ENCODE peak calls at places on chromosomes 7 and 10, in nine cellular contexts. One of them, this sample, is unnamed.

GRCh38 chr7:130712416-130712815 is 21.6 kb downstream of the KLF14 start:
- DNase-seq in Calu3: no peak
- DNase-seq in T-cell: no peak
- DNase-seq in NCI-H82: no peak
- DNase-seq in non-pigmented ciliary epithelial cell: no peak
- DNase-seq in GM20000: no peak
- DNase-seq in stimulated activated CD4-positive, alpha-beta T cell treated with anti-CD3 and anti-CD28 coated beads, Interleukin-2, amount 100 ng/mL, for 48 hours: no peak
- DNase-seq in DMS79 treated with DMSO at 0.1 percent for 48 hours: no peak
- DNase-seq in uterus: no peak
- DNase-seq in this sample: no peak

GRCh38 chr10:81018898-81019890 is 481.5 kb downstream of the SH2D4B start:
- DNase-seq in GM20000: peak; percentile 33
- DNase-seq in Calu3: peak; percentile 52
- DNase-seq in uterus: no peak
- DNase-seq in T-cell: no peak
- DNase-seq in stimulated activated CD4-positive, alpha-beta T cell treated with anti-CD3 and anti-CD28 coated beads, Interleukin-2, amount 100 ng/mL, for 48 hours: no peak
- DNase-seq in DMS79 treated with DMSO at 0.1 percent for 48 hours: no peak
- DNase-seq in NCI-H82: peak; percentile 81
- DNase-seq in non-pigmented ciliary epithelial cell: peak; percentile 11
- DNase-seq in this sample: peak; percentile 33

GRCh38 chr10:80699602-80700039 is 161.9 kb downstream of the SH2D4B start:
- DNase-seq in uterus: peak; percentile 55
- DNase-seq in GM20000: peak; percentile 71
- DNase-seq in DMS79 treated with DMSO at 0.1 percent for 48 hours: peak; percentile 15
- DNase-seq in Calu3: peak; percentile 90
- DNase-seq in stimulated activated CD4-positive, alpha-beta T cell treated with anti-CD3 and anti-CD28 coated beads, Interleukin-2, amount 100 ng/mL, for 48 hours: peak; percentile 80
- DNase-seq in non-pigmented ciliary epithelial cell: peak; percentile 13
- DNase-seq in NCI-H82: peak; percentile 90
- DNase-seq in T-cell: peak; percentile 14
- DNase-seq in this sample: peak; percentile 82

GRCh38 chr10:13765641-13766341 is 179.0 kb downstream of the PRPF18 start:
- DNase-seq in T-cell: no peak
- DNase-seq in uterus: no peak
- DNase-seq in Calu3: peak; percentile 57
- DNase-seq in DMS79 treated with DMSO at 0.1 percent for 48 hours: no peak
- DNase-seq in stimulated activated CD4-positive, alpha-beta T cell treated with anti-CD3 and anti-CD28 coated beads, Interleukin-2, amount 100 ng/mL, for 48 hours: no peak
- DNase-seq in GM20000: no peak
- DNase-seq in non-pigmented ciliary epithelial cell: no peak
- DNase-seq in NCI-H82: no peak
- DNase-seq in this sample: no peak

GRCh38 chr10:35058686-35059085 is 31.5 kb downstream of the CUL2 start:
- DNase-seq in DMS79 treated with DMSO at 0.1 percent for 48 hours: no peak
- DNase-seq in NCI-H82: no peak
- DNase-seq in uterus: no peak
- DNase-seq in stimulated activated CD4-positive, alpha-beta T cell treated with anti-CD3 and anti-CD28 coated beads, Interleukin-2, amount 100 ng/mL, for 48 hours: no peak
- DNase-seq in T-cell: no peak
- DNase-seq in Calu3: no peak
- DNase-seq in GM20000: no peak
- DNase-seq in non-pigmented ciliary epithelial cell: no peak
- DNase-seq in this sample: no peak

GRCh38 chr7:102080003-102080361 is 206.7 kb upstream of the SH2B2 start:
- DNase-seq in GM20000: no peak
- DNase-seq in non-pigmented ciliary epithelial cell: no peak
- DNase-seq in DMS79 treated with DMSO at 0.1 percent for 48 hours: no peak
- DNase-seq in NCI-H82: no peak
- DNase-seq in Calu3: no peak
- DNase-seq in stimulated activated CD4-positive, alpha-beta T cell treated with anti-CD3 and anti-CD28 coated beads, Interleukin-2, amount 100 ng/mL, for 48 hours: no peak
- DNase-seq in T-cell: no peak
- DNase-seq in uterus: no peak
- DNase-seq in this sample: no peak

GRCh38 chr10:5776881-5777197 is 36.4 kb downstream of the GDI2 start:
- DNase-seq in DMS79 treated with DMSO at 0.1 percent for 48 hours: no peak
- DNase-seq in GM20000: no peak
- DNase-seq in stimulated activated CD4-positive, alpha-beta T cell treated with anti-CD3 and anti-CD28 coated beads, Interleukin-2, amount 100 ng/mL, for 48 hours: no peak
- DNase-seq in uterus: no peak
- DNase-seq in non-pigmented ciliary epithelial cell: no peak
- DNase-seq in Calu3: no peak
- DNase-seq in T-cell: no peak
- DNase-seq in NCI-H82: no peak
- DNase-seq in this sample: no peak

GRCh38 chr10:69042838-69043237 is 45.1 kb upstream of the SRGN start:
- DNase-seq in GM20000: no peak
- DNase-seq in DMS79 treated with DMSO at 0.1 percent for 48 hours: no peak
- DNase-seq in non-pigmented ciliary epithelial cell: no peak
- DNase-seq in uterus: no peak
- DNase-seq in stimulated activated CD4-positive, alpha-beta T cell treated with anti-CD3 and anti-CD28 coated beads, Interleukin-2, amount 100 ng/mL, for 48 hours: no peak
- DNase-seq in NCI-H82: no peak
- DNase-seq in Calu3: no peak
- DNase-seq in T-cell: no peak
- DNase-seq in this sample: no peak

GRCh38 chr10:6382081-6382480 is 179.3 kb downstream of the PFKFB3 start:
- DNase-seq in DMS79 treated with DMSO at 0.1 percent for 48 hours: no peak
- DNase-seq in NCI-H82: no peak
- DNase-seq in Calu3: no peak
- DNase-seq in GM20000: peak; percentile 40
- DNase-seq in stimulated activated CD4-positive, alpha-beta T cell treated with anti-CD3 and anti-CD28 coated beads, Interleukin-2, amount 100 ng/mL, for 48 hours: no peak
- DNase-seq in T-cell: no peak
- DNase-seq in uterus: no peak
- DNase-seq in non-pigmented ciliary epithelial cell: no peak
- DNase-seq in this sample: peak; percentile 57

GRCh38 chr7:130903358-130903974 is 169.5 kb upstream of the KLF14 start:
- DNase-seq in GM20000: no peak
- DNase-seq in Calu3: no peak
- DNase-seq in uterus: no peak
- DNase-seq in NCI-H82: no peak
- DNase-seq in stimulated activated CD4-positive, alpha-beta T cell treated with anti-CD3 and anti-CD28 coated beads, Interleukin-2, amount 100 ng/mL, for 48 hours: no peak
- DNase-seq in DMS79 treated with DMSO at 0.1 percent for 48 hours: no peak
- DNase-seq in T-cell: no peak
- DNase-seq in non-pigmented ciliary epithelial cell: peak; percentile 95
- DNase-seq in this sample: no peak

GRCh38 chr10:102579206-102579790 is 65.0 kb upstream of the TRIM8 start:
- DNase-seq in Calu3: no peak
- DNase-seq in T-cell: no peak
- DNase-seq in stimulated activated CD4-positive, alpha-beta T cell treated with anti-CD3 and anti-CD28 coated beads, Interleukin-2, amount 100 ng/mL, for 48 hours: no peak
- DNase-seq in DMS79 treated with DMSO at 0.1 percent for 48 hours: no peak
- DNase-seq in non-pigmented ciliary epithelial cell: no peak
- DNase-seq in uterus: no peak
- DNase-seq in GM20000: no peak
- DNase-seq in NCI-H82: no peak
- DNase-seq in this sample: no peak

GRCh38 chr10:15325243-15326002 is 45.7 kb downstream of the FAM171A1 start:
- DNase-seq in GM20000: no peak
- DNase-seq in non-pigmented ciliary epithelial cell: peak; percentile 48
- DNase-seq in T-cell: no peak
- DNase-seq in uterus: peak; percentile 33
- DNase-seq in DMS79 treated with DMSO at 0.1 percent for 48 hours: no peak
- DNase-seq in NCI-H82: no peak
- DNase-seq in Calu3: no peak
- DNase-seq in stimulated activated CD4-positive, alpha-beta T cell treated with anti-CD3 and anti-CD28 coated beads, Interleukin-2, amount 100 ng/mL, for 48 hours: no peak
- DNase-seq in this sample: no peak

GRCh38 chr10:70461397-70462348 is 16.9 kb upstream of the PALD1 start:
- DNase-seq in GM20000: peak; percentile 86
- DNase-seq in T-cell: no peak
- DNase-seq in stimulated activated CD4-positive, alpha-beta T cell treated with anti-CD3 and anti-CD28 coated beads, Interleukin-2, amount 100 ng/mL, for 48 hours: peak; percentile 40
- DNase-seq in non-pigmented ciliary epithelial cell: no peak
- DNase-seq in NCI-H82: peak; percentile 70
- DNase-seq in uterus: peak; percentile 42
- DNase-seq in DMS79 treated with DMSO at 0.1 percent for 48 hours: peak; percentile 13
- DNase-seq in Calu3: peak; percentile 68
- DNase-seq in this sample: peak; percentile 84

GRCh38 chr7:106793015-106793651 is 71.9 kb upstream of the PIK3CG start:
- DNase-seq in T-cell: no peak
- DNase-seq in non-pigmented ciliary epithelial cell: no peak
- DNase-seq in DMS79 treated with DMSO at 0.1 percent for 48 hours: peak; percentile 49
- DNase-seq in uterus: no peak
- DNase-seq in stimulated activated CD4-positive, alpha-beta T cell treated with anti-CD3 and anti-CD28 coated beads, Interleukin-2, amount 100 ng/mL, for 48 hours: peak; percentile 37
- DNase-seq in Calu3: peak; percentile 53
- DNase-seq in NCI-H82: peak; percentile 29
- DNase-seq in GM20000: peak; percentile 41
- DNase-seq in this sample: peak; percentile 44

GRCh38 chr10:42952358-42952757 is 124.5 kb upstream of the RET start:
- DNase-seq in NCI-H82: peak; percentile 30
- DNase-seq in uterus: no peak
- DNase-seq in T-cell: no peak
- DNase-seq in stimulated activated CD4-positive, alpha-beta T cell treated with anti-CD3 and anti-CD28 coated beads, Interleukin-2, amount 100 ng/mL, for 48 hours: no peak
- DNase-seq in DMS79 treated with DMSO at 0.1 percent for 48 hours: no peak
- DNase-seq in GM20000: no peak
- DNase-seq in non-pigmented ciliary epithelial cell: no peak
- DNase-seq in Calu3: peak; percentile 62
- DNase-seq in this sample: no peak

GRCh38 chr7:155764432-155764798 is 47.8 kb downstream of the SHH start:
- DNase-seq in non-pigmented ciliary epithelial cell: no peak
- DNase-seq in T-cell: peak; percentile 25
- DNase-seq in GM20000: peak; percentile 45
- DNase-seq in DMS79 treated with DMSO at 0.1 percent for 48 hours: no peak
- DNase-seq in NCI-H82: no peak
- DNase-seq in Calu3: no peak
- DNase-seq in stimulated activated CD4-positive, alpha-beta T cell treated with anti-CD3 and anti-CD28 coated beads, Interleukin-2, amount 100 ng/mL, for 48 hours: peak; percentile 32
- DNase-seq in uterus: no peak
- DNase-seq in this sample: peak; percentile 46

GRCh38 chr10:87750001-87750651 is 67.9 kb downstream of the ATAD1 start:
- DNase-seq in GM20000: no peak
- DNase-seq in non-pigmented ciliary epithelial cell: no peak
- DNase-seq in Calu3: no peak
- DNase-seq in NCI-H82: peak; percentile 4
- DNase-seq in uterus: peak; percentile 22
- DNase-seq in stimulated activated CD4-positive, alpha-beta T cell treated with anti-CD3 and anti-CD28 coated beads, Interleukin-2, amount 100 ng/mL, for 48 hours: no peak
- DNase-seq in T-cell: no peak
- DNase-seq in DMS79 treated with DMSO at 0.1 percent for 48 hours: no peak
- DNase-seq in this sample: no peak

GRCh38 chr7:50543776-50544442 is 21.3 kb downstream of the DDC start:
- DNase-seq in GM20000: no peak
- DNase-seq in NCI-H82: no peak
- DNase-seq in DMS79 treated with DMSO at 0.1 percent for 48 hours: no peak
- DNase-seq in uterus: no peak
- DNase-seq in stimulated activated CD4-positive, alpha-beta T cell treated with anti-CD3 and anti-CD28 coated beads, Interleukin-2, amount 100 ng/mL, for 48 hours: no peak
- DNase-seq in T-cell: no peak
- DNase-seq in Calu3: no peak
- DNase-seq in non-pigmented ciliary epithelial cell: no peak
- DNase-seq in this sample: no peak

GRCh38 chr7:123749537-123749857 is 694 bp upstream of the WASL start:
- DNase-seq in non-pigmented ciliary epithelial cell: no peak
- DNase-seq in T-cell: no peak
- DNase-seq in NCI-H82: no peak
- DNase-seq in stimulated activated CD4-positive, alpha-beta T cell treated with anti-CD3 and anti-CD28 coated beads, Interleukin-2, amount 100 ng/mL, for 48 hours: peak; percentile 17
- DNase-seq in GM20000: peak; percentile 52
- DNase-seq in Calu3: no peak
- DNase-seq in uterus: no peak
- DNase-seq in DMS79 treated with DMSO at 0.1 percent for 48 hours: no peak
- DNase-seq in this sample: no peak

GRCh38 chr7:55351263-55351662 is 13.9 kb upstream of the LANCL2 start:
- DNase-seq in uterus: no peak
- DNase-seq in Calu3: no peak
- DNase-seq in GM20000: no peak
- DNase-seq in DMS79 treated with DMSO at 0.1 percent for 48 hours: no peak
- DNase-seq in T-cell: no peak
- DNase-seq in NCI-H82: no peak
- DNase-seq in non-pigmented ciliary epithelial cell: no peak
- DNase-seq in stimulated activated CD4-positive, alpha-beta T cell treated with anti-CD3 and anti-CD28 coated beads, Interleukin-2, amount 100 ng/mL, for 48 hours: no peak
- DNase-seq in this sample: no peak

GRCh38 chr7:99409814-99410213 is 1.0 kb downstream of the BUD31 start:
- DNase-seq in NCI-H82: no peak
- DNase-seq in uterus: no peak
- DNase-seq in GM20000: no peak
- DNase-seq in DMS79 treated with DMSO at 0.1 percent for 48 hours: no peak
- DNase-seq in non-pigmented ciliary epithelial cell: no peak
- DNase-seq in stimulated activated CD4-positive, alpha-beta T cell treated with anti-CD3 and anti-CD28 coated beads, Interleukin-2, amount 100 ng/mL, for 48 hours: no peak
- DNase-seq in Calu3: no peak
- DNase-seq in T-cell: no peak
- DNase-seq in this sample: no peak

GRCh38 chr10:18540195-18540594 is 111.2 kb downstream of the NSUN6 start:
- DNase-seq in NCI-H82: no peak
- DNase-seq in non-pigmented ciliary epithelial cell: no peak
- DNase-seq in Calu3: no peak
- DNase-seq in T-cell: no peak
- DNase-seq in GM20000: no peak
- DNase-seq in uterus: no peak
- DNase-seq in DMS79 treated with DMSO at 0.1 percent for 48 hours: no peak
- DNase-seq in stimulated activated CD4-positive, alpha-beta T cell treated with anti-CD3 and anti-CD28 coated beads, Interleukin-2, amount 100 ng/mL, for 48 hours: no peak
- DNase-seq in this sample: peak; percentile 1

GRCh38 chr7:79495544-79496272 is 42.2 kb upstream of the MAGI2 start:
- DNase-seq in Calu3: no peak
- DNase-seq in T-cell: no peak
- DNase-seq in DMS79 treated with DMSO at 0.1 percent for 48 hours: no peak
- DNase-seq in NCI-H82: no peak
- DNase-seq in non-pigmented ciliary epithelial cell: peak; percentile 75
- DNase-seq in GM20000: no peak
- DNase-seq in stimulated activated CD4-positive, alpha-beta T cell treated with anti-CD3 and anti-CD28 coated beads, Interleukin-2, amount 100 ng/mL, for 48 hours: no peak
- DNase-seq in uterus: no peak
- DNase-seq in this sample: no peak

GRCh38 chr7:84529480-84530205 is 335.1 kb upstream of the SEMA3A start:
- DNase-seq in Calu3: peak; percentile 35
- DNase-seq in GM20000: no peak
- DNase-seq in DMS79 treated with DMSO at 0.1 percent for 48 hours: peak; percentile 25
- DNase-seq in T-cell: no peak
- DNase-seq in non-pigmented ciliary epithelial cell: peak; percentile 65
- DNase-seq in NCI-H82: no peak
- DNase-seq in uterus: no peak
- DNase-seq in stimulated activated CD4-positive, alpha-beta T cell treated with anti-CD3 and anti-CD28 coated beads, Interleukin-2, amount 100 ng/mL, for 48 hours: no peak
- DNase-seq in this sample: no peak

GRCh38 chr7:144473908-144474307 is 70.4 kb upstream of the NOBOX start:
- DNase-seq in Calu3: no peak
- DNase-seq in T-cell: no peak
- DNase-seq in non-pigmented ciliary epithelial cell: no peak
- DNase-seq in GM20000: no peak
- DNase-seq in uterus: no peak
- DNase-seq in NCI-H82: no peak
- DNase-seq in stimulated activated CD4-positive, alpha-beta T cell treated with anti-CD3 and anti-CD28 coated beads, Interleukin-2, amount 100 ng/mL, for 48 hours: no peak
- DNase-seq in DMS79 treated with DMSO at 0.1 percent for 48 hours: no peak
- DNase-seq in this sample: no peak

GRCh38 chr7:155997431-155998327 is 185.4 kb upstream of the SHH start:
- DNase-seq in DMS79 treated with DMSO at 0.1 percent for 48 hours: no peak
- DNase-seq in NCI-H82: no peak
- DNase-seq in stimulated activated CD4-positive, alpha-beta T cell treated with anti-CD3 and anti-CD28 coated beads, Interleukin-2, amount 100 ng/mL, for 48 hours: no peak
- DNase-seq in GM20000: no peak
- DNase-seq in T-cell: no peak
- DNase-seq in non-pigmented ciliary epithelial cell: no peak
- DNase-seq in uterus: no peak
- DNase-seq in Calu3: no peak
- DNase-seq in this sample: no peak

GRCh38 chr7:2993868-2994267 is 49.8 kb downstream of the CARD11 start:
- DNase-seq in GM20000: no peak
- DNase-seq in uterus: no peak
- DNase-seq in T-cell: no peak
- DNase-seq in Calu3: peak; percentile 73
- DNase-seq in stimulated activated CD4-positive, alpha-beta T cell treated with anti-CD3 and anti-CD28 coated beads, Interleukin-2, amount 100 ng/mL, for 48 hours: no peak
- DNase-seq in non-pigmented ciliary epithelial cell: no peak
- DNase-seq in NCI-H82: no peak
- DNase-seq in DMS79 treated with DMSO at 0.1 percent for 48 hours: no peak
- DNase-seq in this sample: no peak

GRCh38 chr10:29160110-29160669 is 128.7 kb upstream of the LYZL1 start:
- DNase-seq in Calu3: peak; percentile 69
- DNase-seq in T-cell: no peak
- DNase-seq in stimulated activated CD4-positive, alpha-beta T cell treated with anti-CD3 and anti-CD28 coated beads, Interleukin-2, amount 100 ng/mL, for 48 hours: no peak
- DNase-seq in NCI-H82: no peak
- DNase-seq in DMS79 treated with DMSO at 0.1 percent for 48 hours: no peak
- DNase-seq in uterus: no peak
- DNase-seq in non-pigmented ciliary epithelial cell: peak; percentile 60
- DNase-seq in GM20000: no peak
- DNase-seq in this sample: no peak

GRCh38 chr10:71638577-71639411 is 80.8 kb downstream of the C10orf105 start:
- DNase-seq in uterus: no peak
- DNase-seq in Calu3: no peak
- DNase-seq in T-cell: no peak
- DNase-seq in NCI-H82: peak; percentile 86
- DNase-seq in DMS79 treated with DMSO at 0.1 percent for 48 hours: no peak
- DNase-seq in GM20000: peak; percentile 47
- DNase-seq in stimulated activated CD4-positive, alpha-beta T cell treated with anti-CD3 and anti-CD28 coated beads, Interleukin-2, amount 100 ng/mL, for 48 hours: no peak
- DNase-seq in non-pigmented ciliary epithelial cell: no peak
- DNase-seq in this sample: no peak

GRCh38 chr7:100122067-100122466 is 2.6 kb downstream of the CNPY4 start:
- DNase-seq in Calu3: no peak
- DNase-seq in NCI-H82: no peak
- DNase-seq in non-pigmented ciliary epithelial cell: no peak
- DNase-seq in uterus: no peak
- DNase-seq in stimulated activated CD4-positive, alpha-beta T cell treated with anti-CD3 and anti-CD28 coated beads, Interleukin-2, amount 100 ng/mL, for 48 hours: no peak
- DNase-seq in GM20000: no peak
- DNase-seq in DMS79 treated with DMSO at 0.1 percent for 48 hours: peak; percentile 43
- DNase-seq in T-cell: no peak
- DNase-seq in this sample: no peak

GRCh38 chr10:90417056-90417455 is 440.8 kb downstream of the HTR7 start:
- DNase-seq in T-cell: no peak
- DNase-seq in NCI-H82: no peak
- DNase-seq in uterus: no peak
- DNase-seq in GM20000: no peak
- DNase-seq in DMS79 treated with DMSO at 0.1 percent for 48 hours: no peak
- DNase-seq in Calu3: no peak
- DNase-seq in non-pigmented ciliary epithelial cell: peak; percentile 74
- DNase-seq in stimulated activated CD4-positive, alpha-beta T cell treated with anti-CD3 and anti-CD28 coated beads, Interleukin-2, amount 100 ng/mL, for 48 hours: no peak
- DNase-seq in this sample: no peak